ENCODE peak calls at places on chromosomes 4 and X, in ten cellular contexts. Q is mucosa of descending colon; N is ovary; H is mesenchymal stem cell; U is HTR-8/SVneo; F is endothelial cell of umbilical vein; X is activated CD4-positive, alpha-beta T cell treated with anti-CD3 and anti-CD28 coated beads, Interleukin-2, amount 50 U/mL, for 24 hours; E is NCI-H2081; V is NCI-H345; R is NCI-H1092. S is an unnamed sample.

GRCh38 chrX:97763391-97763790 is 879.7 kb downstream of the RPA4 start:
- DNase-seq in Q (no peak), N (no peak), H (no peak), U (no peak), F (no peak), X (no peak), E (no peak), V (no peak), R (no peak), S (no peak)

GRCh38 chrX:78105944-78106650 is 2.0 kb downstream of the PGK1 start:
- DNase-seq in Q (peak; percentile 10), N (no peak), H (no peak), U (no peak), F (peak; percentile 1), X (no peak), E (no peak), V (no peak), R (no peak), S (no peak)

GRCh38 chrX:106170318-106170717 is 2.2 kb downstream of the PWWP3B start:
- DNase-seq in Q (peak; percentile 15), N (no peak), H (peak; percentile 15), U (no peak), F (no peak), X (no peak), E (peak; percentile 7), V (no peak), R (no peak), S (no peak)

GRCh38 chr4:53098681-53099121 is 236.6 kb downstream of the RASL11B start:
- DNase-seq in Q (no peak), N (no peak), H (peak; percentile 95), U (no peak), F (peak; percentile 88), X (no peak), E (no peak), V (no peak), R (no peak), S (no peak)

GRCh38 chr4:162957521-162958143 is 209.1 kb downstream of the NAF1 start:
- DNase-seq in Q (no peak), N (no peak), H (no peak), U (no peak), F (no peak), X (no peak), E (no peak), V (no peak), R (no peak), S (no peak)

GRCh38 chr4:128525387-128525786 is 237.8 kb upstream of the PGRMC2 start:
- DNase-seq in Q (no peak), N (no peak), H (peak; percentile 55), U (no peak), F (peak; percentile 23), X (no peak), E (no peak), V (no peak), R (no peak), S (no peak)

GRCh38 chr4:140834866-140835495 is 78.8 kb upstream of the TBC1D9 start:
- DNase-seq in Q (no peak), N (no peak), H (no peak), U (no peak), F (no peak), X (no peak), E (no peak), V (no peak), R (no peak), S (no peak)

GRCh38 chr4:186948361-186949291 is 225.0 kb upstream of the FAT1 start:
- DNase-seq in Q (no peak), N (no peak), H (peak; percentile 85), U (peak; percentile 71), F (no peak), X (no peak), E (peak; percentile 1), V (no peak), R (peak; percentile 1), S (no peak)

GRCh38 chrX:70421618-70422017 is 1.5 kb upstream of the GDPD2 start:
- DNase-seq in Q (no peak), N (no peak), H (no peak), U (no peak), F (peak; percentile 16), X (no peak), E (no peak), V (peak; percentile 57), R (peak; percentile 15), S (peak; percentile 3)

GRCh38 chr4:47830263-47831025 is 7.4 kb downstream of the CORIN start:
- DNase-seq in Q (no peak), N (no peak), H (no peak), U (no peak), F (no peak), X (no peak), E (no peak), V (no peak), R (no peak), S (no peak)

GRCh38 chr4:7912826-7913225 is 26.8 kb downstream of the AFAP1 start:
- DNase-seq in Q (no peak), N (no peak), H (no peak), U (no peak), F (no peak), X (no peak), E (no peak), V (no peak), R (no peak), S (no peak)

GRCh38 chrX:41781500-41781899 is 57.5 kb downstream of the GPR82 start:
- DNase-seq in Q (peak; percentile 35), N (no peak), H (peak; percentile 46), U (peak; percentile 13), F (peak; percentile 49), X (no peak), E (peak; percentile 21), V (peak; percentile 18), R (peak; percentile 31), S (peak; percentile 16)

GRCh38 chr4:158999166-158999682 is 103.7 kb upstream of the RAPGEF2 start:
- DNase-seq in Q (no peak), N (no peak), H (no peak), U (no peak), F (no peak), X (no peak), E (no peak), V (no peak), R (no peak), S (no peak)

GRCh38 chr4:6688879-6689505 is 4.7 kb upstream of the S100P start:
- DNase-seq in Q (peak; percentile 55), N (peak; percentile 63), H (peak; percentile 97), U (peak; percentile 93), F (peak; percentile 39), X (peak; percentile 68), E (no peak), V (no peak), R (no peak), S (no peak)

GRCh38 chrX:49761481-49761880 is 65.7 kb upstream of the PAGE1 start:
- DNase-seq in Q (peak; percentile 10), N (no peak), H (peak; percentile 10), U (peak; percentile 5), F (peak; percentile 3), X (no peak), E (no peak), V (no peak), R (no peak), S (no peak)

GRCh38 chr4:150232029-150232428 is 153.8 kb downstream of the DCLK2 start:
- DNase-seq in Q (no peak), N (no peak), H (no peak), U (no peak), F (peak; percentile 90), X (no peak), E (no peak), V (peak; percentile 20), R (peak; percentile 85), S (no peak)

GRCh38 chrX:30904632-30905031 is 15.6 kb upstream of the TAB3 start:
- DNase-seq in Q (no peak), N (no peak), H (no peak), U (no peak), F (no peak), X (no peak), E (no peak), V (no peak), R (no peak), S (no peak)

GRCh38 chr4:189436207-189436606 is 504.5 kb upstream of the FRG1 start:
- DNase-seq in Q (no peak), N (no peak), H (peak; percentile 1), U (no peak), F (no peak), X (no peak), E (no peak), V (no peak), R (no peak), S (no peak)

GRCh38 chr4:7238300-7238960 is 46.1 kb downstream of the SORCS2 start:
- DNase-seq in Q (no peak), N (no peak), H (no peak), U (no peak), F (no peak), X (no peak), E (no peak), V (no peak), R (no peak), S (no peak)

GRCh38 chr4:148770377-148770776 is 328.2 kb upstream of the NR3C2 start:
- DNase-seq in Q (no peak), N (no peak), H (no peak), U (no peak), F (no peak), X (no peak), E (no peak), V (no peak), R (no peak), S (no peak)

GRCh38 chr4:177632481-177632880 is 190.2 kb upstream of the AGA start:
- DNase-seq in Q (no peak), N (no peak), H (no peak), U (no peak), F (no peak), X (no peak), E (no peak), V (no peak), R (no peak), S (peak; percentile 46)

S was measured in COR-L47.